ENCODE peak calls at places on chromosomes 16 and 17, in eight cellular contexts. H, L, G, F, X, Y, I and B are unnamed samples.

GRCh38 chr16:59905628-59906027 is 1171.5 kb upstream of the GOT2 start:
- DNase-seq in Y (peak), I (no peak), F (no peak), L (no peak), H (no peak), X (no peak), G (no peak), B (no peak)

GRCh38 chr16:24801761-24802302 is 43.9 kb upstream of the SLC5A11 start:
- DNase-seq in L (no peak), I (no peak), H (no peak), Y (no peak), X (no peak), F (no peak), G (no peak), B (no peak)

GRCh38 chr16:12141073-12141472 is 164.5 kb downstream of the SNX29 start:
- DNase-seq in L (no peak), I (no peak), Y (no peak), G (no peak), H (no peak), F (no peak), X (no peak), B (no peak)

GRCh38 chr16:19284207-19284606 is 1.3 kb upstream of the CLEC19A start:
- DNase-seq in I (peak), L (peak), H (no peak), Y (peak), F (no peak), X (no peak), G (no peak), B (peak)

GRCh38 chr16:69324013-69324531 is 6.3 kb downstream of the PDF start:
- DNase-seq in I (peak), H (no peak), X (peak), Y (peak), L (peak), G (no peak), F (no peak), B (no peak)

GRCh38 chr17:72222971-72223370 is 102.2 kb downstream of the SOX9 start:
- DNase-seq in L (no peak), X (no peak), I (no peak), Y (no peak), F (no peak), G (no peak), H (no peak), B (no peak)

GRCh38 chr17:74605361-74605760 is 13.3 kb upstream of the CD300LD start:
- DNase-seq in H (no peak), Y (peak), L (peak), F (no peak), X (peak), I (no peak), G (no peak), B (no peak)

GRCh38 chr17:73883175-73883574 is 238.9 kb upstream of the SDK2 start:
- DNase-seq in G (no peak), X (no peak), F (no peak), Y (no peak), I (no peak), L (no peak), H (no peak), B (no peak)

GRCh38 chr17:50185724-50186545 is 15.5 kb downstream of the COL1A1 start:
- DNase-seq in I (no peak), Y (no peak), F (no peak), X (no peak), L (no peak), H (no peak), G (no peak), B (no peak)

GRCh38 chr16:87235810-87236515 is 81.2 kb downstream of the C16orf95 start:
- DNase-seq in L (no peak), Y (no peak), G (no peak), X (no peak), H (no peak), I (no peak), F (no peak), B (no peak)

GRCh38 chr17:81868674-81869220 is 2.4 kb downstream of the ARHGDIA start:
- DNase-seq in X (no peak), Y (peak), I (no peak), H (no peak), G (no peak), L (no peak), F (no peak), B (no peak)

GRCh38 chr17:50238594-50239287 is 35.5 kb upstream of the TMEM92 start:
- DNase-seq in I (no peak), X (no peak), Y (no peak), L (no peak), G (no peak), F (no peak), H (no peak), B (no peak)

GRCh38 chr16:53817117-53817516 is 113.2 kb downstream of the FTO start:
- DNase-seq in L (no peak), Y (peak), I (no peak), X (no peak), H (no peak), G (no peak), F (no peak), B (no peak)

GRCh38 chr17:69060835-69061234 is at the start of gene ABCA9:
- DNase-seq in G (peak), Y (no peak), L (peak), I (no peak), F (no peak), H (no peak), X (no peak), B (no peak)

GRCh38 chr17:63274156-63274555 is 171.9 kb downstream of the CYB561 start:
- DNase-seq in F (no peak), H (no peak), X (peak), I (no peak), Y (peak), L (no peak), G (no peak), B (no peak)

GRCh38 chr17:43905985-43906852 is 1.1 kb downstream of the MPP2 start:
- DNase-seq in I (peak), X (peak), H (no peak), F (peak), Y (peak), G (peak), L (peak), B (peak)

GRCh38 chr16:56898847-56899246 is 33.1 kb upstream of the HERPUD1 start:
- DNase-seq in Y (no peak), I (no peak), F (no peak), H (no peak), L (no peak), X (no peak), G (no peak), B (no peak)

GRCh38 chr16:86854058-86854621 is 275.8 kb downstream of the FOXL1 start:
- DNase-seq in I (no peak), Y (peak), L (no peak), G (no peak), X (no peak), H (no peak), F (no peak), B (no peak)

GRCh38 chr16:50765246-50765645 is 23.4 kb downstream of the CYLD start:
- DNase-seq in X (no peak), F (no peak), I (no peak), G (no peak), Y (no peak), H (no peak), L (no peak), B (no peak)

GRCh38 chr17:18247613-18248001 is 10.9 kb downstream of the FLII start:
- DNase-seq in H (no peak), X (peak), I (peak), F (no peak), Y (no peak), L (no peak), G (no peak), B (no peak)

GRCh38 chr17:227581-228222 is 46.3 kb upstream of the DOC2B start:
- DNase-seq in G (no peak), X (no peak), F (no peak), H (no peak), L (peak), Y (no peak), I (no peak), B (no peak)

GRCh38 chr16:86347916-86348555 is 162.3 kb upstream of the FOXF1 start:
- DNase-seq in I (no peak), X (no peak), L (no peak), F (no peak), Y (no peak), H (no peak), G (no peak), B (no peak)

GRCh38 chr16:85595299-85595661 is 17.8 kb upstream of the GSE1 start:
- DNase-seq in I (no peak), H (no peak), Y (no peak), X (no peak), F (no peak), L (no peak), G (no peak), B (no peak)

GRCh38 chr17:5419356-5419958 is at the start of gene NUP88:
- DNase-seq in F (peak), H (peak), I (peak), X (peak), Y (peak), G (peak), L (peak), B (peak)

GRCh38 chr16:80931985-80932720 is 74.5 kb downstream of the CMC2 start:
- DNase-seq in H (peak), G (no peak), X (peak), F (no peak), Y (peak), L (peak), I (peak), B (no peak)

GRCh38 chr17:58302919-58303551 is 22.3 kb upstream of the MPO start:
- DNase-seq in F (no peak), I (no peak), H (no peak), X (no peak), L (no peak), G (no peak), Y (no peak), B (no peak)